ENCODE peak calls at places on chromosomes 13 and 19, in seven cellular contexts. W, K, X, B, H, S and O are unnamed samples. For H3K27me3, the result is how much of the 10 kb centered on the place peaks cover.

GRCh38 chr13:55038230-55038629 is 2009.6 kb downstream of the OLFM4 start:
- DNase-seq in W (no peak), K (no peak), X (no peak), B (no peak), H (no peak), S (no peak), O (no peak)

GRCh38 chr13:48316826-48317510 is 13.4 kb downstream of the RB1 start:
- DNase-seq in W (no peak), K (peak), X (no peak), B (no peak), H (no peak), S (no peak), O (no peak)

GRCh38 chr13:63092461-63092860 is 1676.8 kb upstream of the PCDH20 start:
- DNase-seq in W (no peak), K (no peak), X (no peak), B (no peak), H (no peak), S (no peak), O (no peak)

GRCh38 chr19:8557637-8558238 is 19.5 kb downstream of the MYO1F start:
- DNase-seq in W (no peak), K (no peak), X (no peak), B (no peak), H (no peak), S (no peak), O (no peak)

GRCh38 chr13:24301434-24301833 is 7.9 kb upstream of the C1QTNF9 start:
- DNase-seq in W (no peak), K (no peak), X (no peak), B (no peak), H (no peak), S (no peak), O (no peak)

GRCh38 chr13:28641600-28641926 is 17.4 kb upstream of the POMP start:
- DNase-seq in W (no peak), K (no peak), X (no peak), B (no peak), H (no peak), S (no peak), O (no peak)

GRCh38 chr19:19133985-19134384 is 4.3 kb downstream of the TMEM161A start:
- DNase-seq in W (no peak), K (no peak), X (no peak), B (peak), H (no peak), S (no peak), O (no peak)

GRCh38 chr13:26548251-26548765 is 9.2 kb upstream of the WASF3 start:
- DNase-seq in W (no peak), K (no peak), X (no peak), B (no peak), H (no peak), S (no peak), O (no peak)

GRCh38 chr13:82688400-82688999 is 1193.8 kb downstream of the SLITRK1 start:
- DNase-seq in W (no peak), K (no peak), X (no peak), B (no peak), H (no peak), S (no peak), O (no peak)

GRCh38 chr19:39325778-39326680 is 5.4 kb upstream of the LRFN1 start:
- DNase-seq in W (no peak), K (no peak), X (no peak), B (peak), H (peak), S (peak), O (no peak)

GRCh38 chr19:6890938-6891337 is 3.6 kb downstream of the ADGRE1 start:
- DNase-seq in W (no peak), K (no peak), X (no peak), B (no peak), H (no peak), S (no peak), O (no peak)

GRCh38 chr19:1098177-1099051 is 3.2 kb upstream of the POLR2E start:
- DNase-seq in W (peak), K (peak), X (no peak), B (no peak), H (no peak), S (no peak), O (no peak)

GRCh38 chr13:41401371-41401770 is 56.0 kb upstream of the RGCC start:
- DNase-seq in W (no peak), K (no peak), X (no peak), B (peak), H (peak), S (no peak), O (no peak)

GRCh38 chr13:113534236-113534860 is 43.8 kb upstream of the DCUN1D2 start:
- DNase-seq in W (no peak), K (no peak), X (peak), B (no peak), H (no peak), S (no peak), O (no peak)

GRCh38 chr19:37692956-37693660 is 26.5 kb downstream of the ZNF607 start:
- DNase-seq in W (no peak), K (no peak), X (no peak), B (no peak), H (no peak), S (no peak), O (no peak)

GRCh38 chr19:52115526-52116053 is 20.0 kb upstream of the ZNF841 start:
- DNase-seq in W (no peak), K (no peak), X (no peak), B (no peak), H (no peak), S (no peak), O (no peak)

GRCh38 chr19:48826606-48827020 is 9.7 kb downstream of the HSD17B14 start:
- DNase-seq in W (no peak), K (no peak), X (peak), B (peak), H (no peak), S (no peak), O (no peak)

DNA sequence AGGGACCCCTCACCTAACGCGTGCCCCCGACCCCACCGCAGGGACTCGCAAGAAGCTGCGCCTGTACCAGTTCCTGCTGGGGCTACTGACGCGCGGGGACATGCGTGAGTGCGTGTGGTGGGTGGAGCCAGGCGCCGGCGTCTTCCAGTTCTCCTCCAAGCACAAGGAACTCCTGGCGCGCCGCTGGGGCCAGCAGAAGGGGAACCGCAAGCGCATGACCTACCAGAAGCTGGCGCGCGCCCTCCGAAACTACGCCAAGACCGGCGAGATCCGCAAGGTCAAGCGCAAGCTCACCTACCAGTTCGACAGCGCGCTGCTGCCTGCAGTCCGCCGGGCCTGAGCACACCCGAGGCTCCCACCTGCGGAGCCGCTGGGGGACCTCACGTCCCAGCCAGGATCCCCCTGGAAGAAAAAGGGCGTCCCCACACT is 4.7 kb upstream of the MYBPC2 start:
- DNase-seq in W (peak), K (peak), X (peak), B (peak), H (no peak), S (peak), O (peak)
- H3K4me3 ChIP-seq in W (peak), K (peak), X (no peak), B (no peak), H (no peak), S (peak), O (no peak)

DNA sequence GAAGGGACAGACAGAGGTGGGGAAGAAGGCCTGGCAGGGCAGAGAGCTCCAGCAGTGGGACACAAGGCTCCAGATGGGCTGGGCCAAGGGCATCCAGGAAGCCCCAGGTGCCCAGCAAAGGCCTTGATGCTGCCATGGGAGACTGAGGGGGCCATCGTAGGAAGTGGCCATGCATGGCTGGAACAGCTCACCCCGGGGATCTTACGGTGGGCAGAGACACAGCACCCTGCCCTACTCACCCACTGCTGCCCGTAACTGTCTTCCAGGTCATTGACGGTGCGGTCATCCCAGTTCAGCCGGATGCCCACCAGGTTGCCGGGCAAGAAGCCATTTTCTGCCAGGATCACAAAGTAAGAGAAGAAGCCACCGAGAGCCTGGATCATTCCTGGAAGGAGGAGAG is 10.1 kb upstream of the RABAC1 start:
- DNase-seq in W (no peak), K (no peak), X (no peak), B (no peak), H (no peak), S (no peak), O (no peak)
- TF ChIP-seq CTCF in W (no peak), K (no peak), X (no peak), B (no peak), H (no peak), S (no peak), O (no peak)

GRCh38 chr13:112453874-112454647 is 77.9 kb downstream of the SPACA7 start:
- DNase-seq in W (no peak), K (no peak), X (no peak), B (peak), H (no peak), S (no peak), O (no peak)

GRCh38 chr13:112457081-112457480 is 80.9 kb downstream of the SPACA7 start:
- DNase-seq in W (no peak), K (no peak), X (no peak), B (no peak), H (no peak), S (no peak), O (no peak)

GRCh38 chr13:112454648-112455334 is 78.6 kb downstream of the SPACA7 start:
- DNase-seq in W (no peak), K (no peak), X (no peak), B (no peak), H (no peak), S (no peak), O (no peak)

GRCh38 chr13:112456138-112457056 is 80.2 kb downstream of the SPACA7 start:
- DNase-seq in W (no peak), K (no peak), X (no peak), B (peak), H (no peak), S (no peak), O (no peak)

GRCh38 chr13:112455476-112456059 is 79.4 kb downstream of the SPACA7 start:
- DNase-seq in W (no peak), K (no peak), X (no peak), B (peak), H (no peak), S (no peak), O (no peak)
- H3K27me3 ChIP-seq in W (under half), K (under half), X (under half), B (under half), H (under half), S (under half), O (under half)

GRCh38 chr19:55504252-55504603 is 16.0 kb downstream of the SSC5D start:
- DNase-seq in W (no peak), K (no peak), X (no peak), B (no peak), H (no peak), S (no peak), O (no peak)
- H3K4me3 ChIP-seq in W (peak), K (peak), X (peak), B (peak), H (no peak), S (no peak), O (no peak)

GRCh38 chr19:23762884-23763711 is 4.4 kb upstream of the ZNF681 start:
- DNase-seq in W (peak), K (peak), X (peak), B (peak), H (no peak), S (peak), O (peak)
- TF ChIP-seq CTCF in W (no peak), K (no peak), X (no peak), B (peak), H (no peak), S (no peak), O (no peak)

GRCh38 chr13:99990045-99990977 is 8.7 kb downstream of the ZIC2 start:
- DNase-seq in W (no peak), K (no peak), X (no peak), B (peak), H (no peak), S (no peak), O (no peak)
- H3K27me3 ChIP-seq in W (half or more), K (half or more), X (under half), B (under half), H (half or more), S (under half), O (half or more)

DNA sequence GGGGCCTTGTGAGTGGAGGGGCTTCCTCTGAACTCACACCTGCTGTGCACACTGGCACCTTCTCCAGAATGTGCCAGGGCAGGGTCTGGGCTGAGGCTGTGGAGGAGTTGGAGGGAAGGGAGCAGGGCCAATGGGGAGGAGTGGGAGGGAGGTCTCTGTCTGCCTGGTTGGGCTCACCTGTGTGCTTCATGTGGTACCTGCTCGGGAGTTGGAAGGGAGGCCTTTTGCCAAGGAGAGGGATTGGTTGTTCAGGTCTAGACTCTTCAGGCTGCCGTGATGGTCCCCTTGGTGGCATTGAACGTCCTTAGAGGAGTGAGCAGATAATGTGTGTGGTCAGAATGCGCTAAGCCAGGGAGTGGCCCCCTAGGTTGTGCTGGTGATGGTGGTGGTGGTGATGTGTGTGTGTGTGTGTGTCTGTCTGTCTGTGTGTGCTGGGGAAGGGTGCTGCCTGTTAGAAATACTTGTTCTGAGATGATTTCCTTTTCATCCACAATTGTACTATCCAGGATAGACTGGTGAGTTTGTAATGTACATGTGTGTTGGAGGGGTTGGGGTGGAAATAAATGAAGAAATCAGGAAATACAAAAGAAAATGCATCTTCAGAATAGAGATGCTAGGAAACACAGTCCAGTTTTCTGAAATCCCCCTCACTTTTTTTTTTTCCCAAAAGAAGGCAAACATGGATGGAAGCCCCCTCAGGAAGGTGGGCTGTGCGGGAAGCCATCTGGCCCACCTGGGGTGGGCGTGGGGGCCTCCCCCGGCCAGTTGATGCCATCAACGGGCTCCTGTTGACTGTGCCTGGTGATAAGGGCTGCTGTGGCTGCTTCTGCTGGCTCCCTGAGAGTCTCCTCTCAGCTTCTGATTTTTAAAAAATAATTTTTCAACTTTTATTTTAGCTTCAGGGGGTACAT is 140.5 kb upstream of the ZNF536 start:
- DNase-seq in W (no peak), K (no peak), X (no peak), B (no peak), H (no peak), S (no peak), O (no peak)
- H3K4me3 ChIP-seq in W (no peak), K (no peak), X (no peak), B (no peak), H (no peak), S (no peak), O (no peak)

GRCh38 chr19:14405380-14405757 is 13.8 kb downstream of the DDX39A start:
- DNase-seq in W (no peak), K (no peak), X (no peak), B (peak), H (no peak), S (no peak), O (no peak)
- TF ChIP-seq CTCF in W (no peak), K (no peak), X (no peak), B (peak), H (no peak), S (no peak), O (no peak)

GRCh38 chr19:34835952-34836351 is 62.9 kb upstream of the ZNF599 start:
- DNase-seq in W (no peak), K (no peak), X (no peak), B (no peak), H (no peak), S (no peak), O (no peak)

GRCh38 chr19:34838248-34838647 is 65.2 kb upstream of the ZNF599 start:
- DNase-seq in W (no peak), K (no peak), X (no peak), B (no peak), H (no peak), S (no peak), O (no peak)

GRCh38 chr19:34837262-34837661 is 64.2 kb upstream of the ZNF599 start:
- DNase-seq in W (no peak), K (peak), X (no peak), B (no peak), H (peak), S (no peak), O (no peak)

GRCh38 chr19:34841780-34842179 is 68.8 kb upstream of the ZNF599 start:
- DNase-seq in W (no peak), K (no peak), X (no peak), B (peak), H (no peak), S (no peak), O (no peak)

DNA sequence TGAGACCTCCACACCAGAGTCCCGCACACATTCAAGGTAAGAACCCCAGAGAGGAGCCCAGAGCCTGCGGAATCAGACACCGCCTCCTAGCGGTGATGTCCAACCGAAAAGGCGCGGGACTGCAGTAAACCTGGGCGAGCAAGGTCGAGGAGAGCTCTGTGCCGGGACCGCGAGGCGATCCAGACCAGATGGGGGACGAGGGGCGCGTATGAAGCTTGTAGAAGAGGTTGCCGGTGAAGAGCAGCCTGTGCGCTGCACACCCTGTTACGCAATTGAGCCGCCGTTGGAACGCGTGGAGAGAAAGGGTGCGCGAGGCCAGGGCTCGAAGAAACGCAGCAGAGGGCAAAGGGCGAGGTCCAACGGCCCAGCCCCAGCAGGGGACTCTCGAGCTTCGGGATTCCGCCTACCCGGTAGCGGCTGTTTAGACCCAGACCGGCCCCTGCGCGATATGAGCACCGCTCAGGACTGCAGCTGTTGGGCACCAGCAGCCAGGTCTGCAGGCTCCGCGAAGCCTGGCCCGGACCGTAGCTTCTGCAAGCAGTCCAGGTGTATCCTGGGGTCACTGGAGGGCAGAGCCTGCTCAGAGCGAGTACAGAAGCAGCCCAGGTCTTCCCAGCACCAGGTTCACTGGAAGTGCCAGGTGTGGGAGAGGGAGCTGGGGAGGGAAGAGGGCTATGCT is 65.9 kb upstream of the ZNF599 start:
- DNase-seq in W (no peak), K (peak), X (no peak), B (peak), H (no peak), S (no peak), O (no peak)
- H3K27me3 ChIP-seq in W (under half), K (under half), X (under half), B (under half), H (under half), S (under half), O (under half)